ENCODE peak calls at places on chromosomes 1 and 21, in eight cellular contexts. Z is stimulated activated naive CD4-positive, alpha-beta T cell; O is stimulated activated CD8-positive, alpha-beta memory T cell treated with anti-CD3 and anti-CD28 coated beads, Interleukin-2, amount 100 ng/mL, for 48 hours; Y is choroid plexus epithelial cell; P is substantia nigra; T is EH; X is thoracic aorta; L is H54. B is an unnamed sample.

GRCh38 chr21:34351786-34352241 is 12.0 kb upstream of the KCNE2 start:
- DNase-seq in O (no peak), X (no peak), Z (no peak), T (peak; percentile 57), P (no peak), L (peak; percentile 20), Y (peak; percentile 54), B (no peak)

GRCh38 chr1:91124989-91125417 is 103.2 kb upstream of the ZNF644 start:
- DNase-seq in Y (no peak), O (peak; percentile 34), Z (no peak), P (no peak), T (no peak), X (no peak), L (no peak), B (no peak)

GRCh38 chr1:31191281-31191680 is 48.4 kb downstream of the NKAIN1 start:
- DNase-seq in Z (no peak), Y (no peak), O (no peak), L (no peak), P (no peak), T (no peak), X (no peak), B (no peak)

GRCh38 chr1:218743861-218744505 is 398.8 kb downstream of the TGFB2 start:
- DNase-seq in X (no peak), Z (no peak), T (no peak), L (no peak), O (no peak), P (no peak), Y (no peak), B (no peak)

GRCh38 chr1:29924017-29924431 is 687.7 kb downstream of the PTPRU start:
- DNase-seq in P (no peak), Y (no peak), O (no peak), X (no peak), T (no peak), Z (no peak), L (no peak), B (no peak)

GRCh38 chr1:76294470-76295194 is 220.1 kb downstream of the ST6GALNAC3 start:
- DNase-seq in O (no peak), T (no peak), Y (no peak), Z (no peak), L (no peak), X (no peak), P (no peak), B (no peak)

GRCh38 chr1:27577504-27578188 is 26.3 kb downstream of the AHDC1 start:
- DNase-seq in X (no peak), P (no peak), Y (no peak), T (no peak), L (no peak), Z (no peak), O (no peak), B (no peak)

GRCh38 chr1:89598450-89599331 is 34.2 kb upstream of the LRRC8C start:
- DNase-seq in X (no peak), O (no peak), T (peak; percentile 47), L (peak; percentile 16), Y (peak; percentile 68), P (no peak), Z (no peak), B (no peak)

GRCh38 chr1:105678334-105678733 is 1378.1 kb upstream of the PRMT6 start:
- DNase-seq in L (no peak), X (no peak), Y (no peak), P (no peak), Z (no peak), O (no peak), T (no peak), B (no peak)

GRCh38 chr1:32345289-32345827 is 9.3 kb upstream of the MARCKSL1 start:
- DNase-seq in T (peak; percentile 15), Y (peak; percentile 82), L (no peak), X (no peak), O (no peak), Z (no peak), P (no peak), B (peak; percentile 83)

GRCh38 chr1:118988186-118989005 is at the start of gene TBX15:
- DNase-seq in X (no peak), Y (peak; percentile 81), O (no peak), P (no peak), L (no peak), Z (no peak), T (no peak), B (no peak)

GRCh38 chr1:86704456-86704971 is at the start of gene SH3GLB1:
- DNase-seq in O (peak; percentile 83), P (peak; percentile 73), T (peak; percentile 90), X (peak; percentile 45), L (peak; percentile 66), Y (peak; percentile 89), Z (peak; percentile 81), B (peak; percentile 99)

GRCh38 chr1:151002006-151002405 is 4.7 kb downstream of the MINDY1 start:
- DNase-seq in P (no peak), X (no peak), O (no peak), Y (no peak), L (no peak), T (no peak), Z (no peak), B (no peak)

GRCh38 chr1:16260814-16261213 is 23.8 kb upstream of the CPLANE2 start:
- DNase-seq in Z (no peak), L (no peak), P (no peak), O (no peak), Y (peak; percentile 73), X (no peak), T (peak; percentile 87), B (no peak)

B was measured in spleen.